ENCODE peak calls at places on chromosomes 1 and 21, in eight cellular contexts. C is left ventricle myocardium superior, V is Kasumi-1, T is Peyer's patch, P is NCI-H510A treated with DMSO at 0.1 percent for 48 hours, H is iPS-NIHi11, J is posterior cingulate gyrus, K is neural crest cell. G is an unnamed sample.

GRCh38 chr1:24506706-24507422 is 4.2 kb downstream of the RCAN3 start:
- DNase-seq in C (no peak), V (no peak), T (no peak), P (no peak), H (no peak), J (no peak), K (no peak), G (no peak)

GRCh38 chr1:184507604-184508289 is 120.9 kb downstream of the C1orf21 start:
- DNase-seq in C (no peak), V (no peak), T (no peak), P (no peak), H (no peak), J (no peak), K (no peak), G (no peak)

GRCh38 chr1:232904566-232904965 is 45.8 kb upstream of the NTPCR start:
- DNase-seq in C (no peak), V (peak; percentile 32), T (peak; percentile 51), P (no peak), H (no peak), J (no peak), K (no peak), G (no peak)

GRCh38 chr21:18369115-18369514 is 34.5 kb downstream of the TMPRSS15 start:
- DNase-seq in C (no peak), V (peak; percentile 37), T (no peak), P (no peak), H (peak; percentile 17), J (no peak), K (no peak), G (no peak)

GRCh38 chr21:19402870-19403269 is 999.3 kb upstream of the TMPRSS15 start:
- DNase-seq in C (no peak), V (no peak), T (no peak), P (no peak), H (no peak), J (no peak), K (no peak), G (no peak)

GRCh38 chr1:20069932-20070331 is at the start of gene PLA2G5:
- DNase-seq in C (peak; percentile 90), V (no peak), T (no peak), P (no peak), H (no peak), J (no peak), K (no peak), G (peak; percentile 82)

GRCh38 chr1:223075834-223076233 is 67.2 kb downstream of the TLR5 start:
- DNase-seq in C (no peak), V (no peak), T (no peak), P (no peak), H (no peak), J (no peak), K (no peak), G (no peak)

GRCh38 chr1:65440915-65441314 is 20.4 kb downstream of the LEPR start:
- DNase-seq in C (no peak), V (no peak), T (no peak), P (no peak), H (no peak), J (no peak), K (no peak), G (no peak)

GRCh38 chr1:171590022-171590421 is 32.0 kb upstream of the MYOCOS start:
- DNase-seq in C (no peak), V (no peak), T (no peak), P (no peak), H (no peak), J (no peak), K (no peak), G (no peak)

GRCh38 chr1:59408608-59409007 is 111.7 kb downstream of the FGGY start:
- DNase-seq in C (no peak), V (no peak), T (no peak), P (no peak), H (no peak), J (no peak), K (no peak), G (no peak)

GRCh38 chr21:31476551-31477120 is 132.6 kb upstream of the TIAM1 start:
- DNase-seq in C (no peak), V (no peak), T (no peak), P (peak; percentile 66), H (no peak), J (no peak), K (no peak), G (no peak)

GRCh38 chr1:85372683-85373446 is 92.1 kb downstream of the DDAH1 start:
- DNase-seq in C (no peak), V (peak; percentile 14), T (no peak), P (no peak), H (no peak), J (no peak), K (no peak), G (no peak)

GRCh38 chr1:36561365-36561731 is 78.6 kb upstream of the CSF3R start:
- DNase-seq in C (no peak), V (no peak), T (peak; percentile 22), P (no peak), H (no peak), J (peak; percentile 30), K (no peak), G (no peak)

GRCh38 chr1:234272656-234273312 is 100.5 kb upstream of the COA6 start:
- DNase-seq in C (no peak), V (no peak), T (no peak), P (peak; percentile 10), H (no peak), J (peak; percentile 84), K (no peak), G (no peak)

GRCh38 chr1:94983343-94983742 is 56.4 kb upstream of the CNN3 start:
- DNase-seq in C (no peak), V (no peak), T (peak; percentile 76), P (no peak), H (no peak), J (no peak), K (no peak), G (peak; percentile 30)